ENCODE peak calls at places on chromosomes 16 and 17, in six cellular contexts. I, X, W, S, K and M are unnamed samples.

GRCh38 chr17:48244121-48244711 is 136.7 kb downstream of the SNX11 start:
- DNase-seq in I (no peak), X (peak), W (no peak), S (no peak), K (no peak), M (peak)

GRCh38 chr16:88522276-88522949 is 47.8 kb upstream of the ZC3H18 start:
- DNase-seq in I (no peak), X (no peak), W (no peak), S (no peak), K (no peak), M (no peak)

GRCh38 chr16:72247821-72248253 is 75.9 kb upstream of the PMFBP1 start:
- DNase-seq in I (peak), X (no peak), W (no peak), S (no peak), K (no peak), M (no peak)

GRCh38 chr16:10181196-10182162 is 749 bp downstream of the GRIN2A start:
- DNase-seq in I (peak), X (peak), W (no peak), S (peak), K (peak), M (peak)

GRCh38 chr16:84585886-84586285 is 32.0 kb downstream of the COTL1 start:
- DNase-seq in I (no peak), X (peak), W (no peak), S (no peak), K (no peak), M (no peak)

GRCh38 chr17:2926019-2926650 is 129.9 kb downstream of the RAP1GAP2 start:
- DNase-seq in I (peak), X (no peak), W (no peak), S (no peak), K (no peak), M (no peak)

GRCh38 chr17:61335845-61336655 is 63.6 kb upstream of the TBX2 start:
- DNase-seq in I (peak), X (no peak), W (no peak), S (peak), K (no peak), M (no peak)

GRCh38 chr16:86951831-86952598 is 365.2 kb downstream of the C16orf95 start:
- DNase-seq in I (peak), X (peak), W (no peak), S (no peak), K (no peak), M (no peak)

GRCh38 chr16:25108054-25108453 is 3.5 kb upstream of the LCMT1 start:
- DNase-seq in I (no peak), X (peak), W (peak), S (no peak), K (peak), M (peak)

GRCh38 chr16:85847036-85847435 is 47.5 kb downstream of the COX4I1 start:
- DNase-seq in I (no peak), X (no peak), W (no peak), S (no peak), K (no peak), M (no peak)

GRCh38 chr17:50558955-50559614 is 1.4 kb upstream of the CACNA1G start:
- DNase-seq in I (no peak), X (no peak), W (no peak), S (no peak), K (peak), M (no peak)

GRCh38 chr17:29617481-29618271 is 5.0 kb downstream of the CORO6 start:
- DNase-seq in I (peak), X (peak), W (peak), S (peak), K (peak), M (peak)

GRCh38 chr16:54965464-54965863 is 34.8 kb downstream of the IRX5 start:
- DNase-seq in I (no peak), X (no peak), W (no peak), S (no peak), K (no peak), M (no peak)

GRCh38 chr16:27461483-27462171 is 59.7 kb downstream of the IL21R start:
- DNase-seq in I (no peak), X (peak), W (no peak), S (no peak), K (no peak), M (no peak)

GRCh38 chr16:65934443-65934842 is 432.0 kb upstream of the CDH5 start:
- DNase-seq in I (no peak), X (no peak), W (no peak), S (no peak), K (no peak), M (no peak)

GRCh38 chr16:66116163-66116792 is 250.2 kb upstream of the CDH5 start:
- DNase-seq in I (no peak), X (no peak), W (no peak), S (no peak), K (no peak), M (no peak)

GRCh38 chr16:65604771-65605170 is 482.9 kb upstream of the CDH11 start:
- DNase-seq in I (no peak), X (no peak), W (no peak), S (no peak), K (no peak), M (no peak)

GRCh38 chr17:6454495-6455320 is 10.5 kb downstream of the PIMREG start:
- DNase-seq in I (no peak), X (no peak), W (no peak), S (no peak), K (no peak), M (no peak)

GRCh38 chr16:65113441-65113840 is 8.4 kb downstream of the CDH11 start:
- DNase-seq in I (no peak), X (no peak), W (no peak), S (no peak), K (no peak), M (no peak)

GRCh38 chr16:67445441-67445912 is 14.6 kb downstream of the HSD11B2 start:
- DNase-seq in I (no peak), X (peak), W (no peak), S (no peak), K (no peak), M (no peak)

GRCh38 chr16:50172195-50172922 is 19.3 kb downstream of the TENT4B start:
- DNase-seq in I (no peak), X (no peak), W (no peak), S (no peak), K (no peak), M (no peak)

GRCh38 chr17:18891541-18891940 is 33.6 kb downstream of the PRPSAP2 start:
- DNase-seq in I (no peak), X (no peak), W (no peak), S (no peak), K (no peak), M (no peak)

GRCh38 chr16:12113581-12114375 is 137.2 kb downstream of the SNX29 start:
- DNase-seq in I (peak), X (no peak), W (no peak), S (no peak), K (no peak), M (no peak)

GRCh38 chr16:4136229-4136813 is 20.1 kb upstream of the ADCY9 start:
- DNase-seq in I (no peak), X (no peak), W (no peak), S (no peak), K (no peak), M (peak)

GRCh38 chr17:39009471-39010085 is 42.4 kb upstream of the FBXO47 start:
- DNase-seq in I (no peak), X (no peak), W (no peak), S (no peak), K (no peak), M (no peak)

GRCh38 chr16:10979717-10980601 is 35.6 kb downstream of the CLEC16A start:
- DNase-seq in I (no peak), X (no peak), W (no peak), S (no peak), K (no peak), M (no peak)

GRCh38 chr16:30357715-30358576 is 2.8 kb upstream of the CD2BP2 start:
- DNase-seq in I (no peak), X (no peak), W (no peak), S (no peak), K (no peak), M (no peak)

GRCh38 chr17:880871-881269 is 98.7 kb downstream of the NXN start:
- DNase-seq in I (no peak), X (no peak), W (no peak), S (no peak), K (no peak), M (no peak)

GRCh38 chr17:62876664-62877411 is 68.7 kb upstream of the MARCHF10 start:
- DNase-seq in I (peak), X (no peak), W (no peak), S (no peak), K (no peak), M (no peak)

GRCh38 chr17:60759756-60760155 is 82.1 kb downstream of the BCAS3 start:
- DNase-seq in I (no peak), X (no peak), W (no peak), S (no peak), K (no peak), M (no peak)

GRCh38 chr17:75712480-75712879 is 8.8 kb upstream of the ITGB4 start:
- DNase-seq in I (peak), X (no peak), W (no peak), S (no peak), K (no peak), M (no peak)

GRCh38 chr17:49872776-49873377 is 25.0 kb upstream of the TAC4 start:
- DNase-seq in I (no peak), X (no peak), W (no peak), S (no peak), K (peak), M (no peak)